ENCODE peak calls at places on chromosomes 7 and 10, in ten cellular contexts. B, D, W, T, H, X, I, G, Z and Q are unnamed samples.

GRCh38 chr10:13961096-13961495 is 369.6 kb downstream of the FRMD4A start:
- DNase-seq in Z (peak), G (no peak), B (peak), D (no peak), H (no peak), T (no peak), W (no peak), I (no peak), X (no peak), Q (no peak)

GRCh38 chr10:92695679-92696605 is 6.2 kb downstream of the HHEX start:
- DNase-seq in T (no peak), X (no peak), Z (no peak), W (no peak), D (no peak), I (no peak), B (peak), H (no peak), G (no peak), Q (no peak)

GRCh38 chr7:32892521-32893224 is 1.1 kb upstream of the KBTBD2 start:
- DNase-seq in H (peak), T (peak), Z (peak), I (peak), D (no peak), G (peak), W (peak), B (no peak), X (peak), Q (no peak)

GRCh38 chr10:48522011-48522765 is 82.7 kb downstream of the ARHGAP22 start:
- DNase-seq in T (no peak), H (no peak), W (no peak), I (no peak), X (no peak), D (no peak), G (no peak), B (no peak), Z (no peak), Q (no peak)

GRCh38 chr7:158948376-158948775 is 92.0 kb downstream of the DYNC2I1 start:
- DNase-seq in I (no peak), X (no peak), Z (no peak), W (no peak), B (no peak), D (no peak), G (no peak), H (no peak), T (no peak), Q (no peak)

GRCh38 chr7:150986099-150986512 is 4.7 kb upstream of the NOS3 start:
- DNase-seq in X (peak), G (peak), B (no peak), D (no peak), T (peak), H (peak), Z (no peak), I (peak), W (peak), Q (no peak)

GRCh38 chr10:76311752-76312699 is 880.6 kb downstream of the LRMDA start:
- DNase-seq in X (no peak), G (no peak), B (peak), H (no peak), T (peak), W (peak), Z (no peak), D (no peak), I (no peak), Q (no peak)

GRCh38 chr10:78624791-78625190 is 444.0 kb upstream of the ZMIZ1 start:
- DNase-seq in H (no peak), D (no peak), Z (no peak), W (no peak), I (no peak), B (no peak), T (no peak), G (no peak), X (no peak), Q (no peak)

GRCh38 chr7:23135765-23136164 is 30.2 kb downstream of the KLHL7 start:
- DNase-seq in D (no peak), T (no peak), Z (no peak), B (no peak), G (no peak), I (no peak), H (no peak), X (no peak), W (no peak), Q (no peak)

GRCh38 chr10:97034301-97034700 is 151.5 kb downstream of the SLIT1 start:
- DNase-seq in D (no peak), H (no peak), I (no peak), X (no peak), T (no peak), B (no peak), W (no peak), G (no peak), Z (no peak), Q (no peak)

GRCh38 chr7:44100458-44101303 is 3.5 kb upstream of the AEBP1 start:
- DNase-seq in H (no peak), Z (no peak), I (no peak), W (no peak), B (no peak), X (no peak), G (no peak), D (no peak), T (no peak), Q (no peak)

GRCh38 chr10:132743925-132744490 is 41.9 kb downstream of the NKX6-2 start:
- DNase-seq in Z (no peak), X (no peak), W (no peak), H (no peak), G (no peak), B (no peak), I (no peak), T (no peak), D (no peak), Q (no peak)

GRCh38 chr7:108088729-108089128 is 41.4 kb downstream of the LAMB4 start:
- DNase-seq in Z (no peak), X (no peak), B (no peak), I (no peak), T (no peak), G (no peak), D (no peak), H (no peak), W (no peak), Q (no peak)

GRCh38 chr10:11683529-11684320 is 58.5 kb upstream of the ECHDC3 start:
- DNase-seq in H (no peak), B (no peak), G (no peak), Z (no peak), T (no peak), D (no peak), I (no peak), X (no peak), W (no peak), Q (no peak)

GRCh38 chr7:10889266-10889898 is 84.3 kb upstream of the PHF14 start:
- DNase-seq in D (no peak), X (peak), W (peak), H (peak), I (peak), T (peak), G (peak), B (peak), Z (peak), Q (peak)

GRCh38 chr10:100658269-100658668 is 87.1 kb upstream of the PAX2 start:
- DNase-seq in X (no peak), T (no peak), H (no peak), I (no peak), Z (no peak), D (no peak), B (no peak), G (no peak), W (no peak), Q (no peak)

GRCh38 chr7:542935-543789 is 23.5 kb upstream of the PDGFA start:
- DNase-seq in D (no peak), I (no peak), H (no peak), X (no peak), W (no peak), G (no peak), Z (no peak), B (peak), T (peak), Q (no peak)

GRCh38 chr7:33807779-33808482 is 97.4 kb upstream of the BMPER start:
- DNase-seq in T (peak), H (no peak), I (no peak), B (peak), X (no peak), D (no peak), Z (no peak), G (no peak), W (no peak), Q (no peak)

GRCh38 chr7:95669513-95669912 is 73.2 kb upstream of the PDK4 start:
- DNase-seq in G (no peak), H (no peak), T (no peak), Z (no peak), W (no peak), B (no peak), X (no peak), D (no peak), I (no peak), Q (no peak)

GRCh38 chr7:28921822-28922221 is 36.3 kb downstream of the TRIL start:
- DNase-seq in I (no peak), Z (peak), D (no peak), T (peak), X (peak), H (peak), B (peak), G (peak), W (peak), Q (no peak)

GRCh38 chr7:139846297-139846696 is 17.2 kb downstream of the TBXAS1 start:
- DNase-seq in G (no peak), B (no peak), X (no peak), I (no peak), Z (no peak), T (no peak), D (no peak), H (no peak), W (no peak), Q (no peak)

GRCh38 chr7:30831227-30831626 is 60.0 kb downstream of the MINDY4 start:
- DNase-seq in D (no peak), G (no peak), X (no peak), I (no peak), T (no peak), Z (no peak), H (no peak), W (no peak), B (no peak), Q (no peak)

GRCh38 chr10:90051474-90051873 is 350.1 kb downstream of the KIF20B start:
- DNase-seq in I (no peak), B (no peak), G (no peak), H (no peak), D (no peak), X (no peak), W (no peak), T (peak), Z (no peak), Q (no peak)

GRCh38 chr7:77427996-77428603 is 12.0 kb upstream of the GSAP start:
- DNase-seq in B (no peak), W (no peak), H (no peak), T (no peak), X (no peak), D (no peak), Z (no peak), G (no peak), I (no peak), Q (no peak)

GRCh38 chr7:97390052-97390451 is 272.6 kb downstream of the SDHAF3 start:
- DNase-seq in B (no peak), X (no peak), T (no peak), I (no peak), H (no peak), Z (no peak), D (no peak), G (no peak), W (no peak), Q (no peak)

GRCh38 chr10:112738586-112739218 is 211.3 kb upstream of the TCF7L2 start:
- DNase-seq in X (no peak), H (no peak), D (no peak), W (no peak), Z (no peak), G (no peak), T (no peak), B (no peak), I (no peak), Q (no peak)

GRCh38 chr7:148883233-148884048 is 650 bp downstream of the EZH2 start:
- DNase-seq in B (peak), Z (peak), D (peak), T (peak), X (peak), H (peak), W (peak), I (peak), G (peak), Q (no peak)

GRCh38 chr10:122639801-122640200 is 59.8 kb downstream of the C10orf120 start:
- DNase-seq in Z (no peak), T (no peak), I (no peak), H (no peak), G (no peak), X (no peak), W (no peak), D (no peak), B (no peak), Q (no peak)

GRCh38 chr10:79316671-79317431 is 30.4 kb upstream of the PPIF start:
- DNase-seq in G (no peak), T (no peak), B (no peak), W (peak), H (no peak), Z (no peak), I (no peak), D (no peak), X (no peak), Q (no peak)

GRCh38 chr7:74355091-74355490 is 65.9 kb downstream of the CLIP2 start:
- DNase-seq in D (no peak), G (no peak), I (no peak), T (peak), X (no peak), Z (no peak), W (no peak), B (peak), H (no peak), Q (no peak)

GRCh38 chr10:79202188-79203013 is 133.6 kb downstream of the ZMIZ1 start:
- DNase-seq in G (no peak), B (no peak), Z (no peak), H (peak), T (no peak), W (peak), X (no peak), D (no peak), I (peak), Q (no peak)

GRCh38 chr7:139860090-139860773 is 31.2 kb downstream of the TBXAS1 start:
- DNase-seq in H (no peak), Z (no peak), G (no peak), I (no peak), W (no peak), D (no peak), T (no peak), X (no peak), B (no peak), Q (no peak)

GRCh38 chr7:107017965-107018714 is 26.4 kb upstream of the PRKAR2B start:
- DNase-seq in T (no peak), Z (no peak), D (no peak), H (no peak), X (no peak), B (no peak), G (no peak), W (no peak), I (no peak), Q (no peak)

GRCh38 chr7:19397917-19398316 is 252.7 kb upstream of the FERD3L start:
- DNase-seq in B (no peak), T (no peak), D (no peak), I (no peak), X (no peak), H (no peak), G (no peak), Z (no peak), W (peak), Q (no peak)

GRCh38 chr10:123552760-123553554 is 113.2 kb upstream of the GPR26 start:
- DNase-seq in X (no peak), D (no peak), T (no peak), W (peak), G (no peak), Z (no peak), I (no peak), B (no peak), H (no peak), Q (no peak)

GRCh38 chr7:35550831-35551230 is 144.1 kb downstream of the HERPUD2 start:
- DNase-seq in H (no peak), Z (no peak), B (no peak), G (no peak), X (no peak), T (no peak), D (no peak), W (no peak), I (no peak), Q (no peak)